ENCODE peak calls at places on chromosomes 7 and 10, in four cellular contexts. D, L, S and Z are unnamed samples.

GRCh38 chr10:86400705-86401587 is 34.4 kb upstream of the GRID1 start:
- DNase-seq in D (peak; percentile 79), L (no peak), S (peak; percentile 44), Z (no peak)

GRCh38 chr7:151115121-151115835 is 29.0 kb downstream of the AGAP3 start:
- DNase-seq in D (peak; percentile 27), L (peak; percentile 80), S (no peak), Z (no peak)

GRCh38 chr10:50392966-50393718 is 141.8 kb upstream of the ASAH2 start:
- DNase-seq in D (peak; percentile 77), L (no peak), S (no peak), Z (no peak)

GRCh38 chr7:129278688-129279087 is 53.9 kb downstream of the AHCYL2 start:
- DNase-seq in D (no peak), L (no peak), S (no peak), Z (no peak)

GRCh38 chr7:131108212-131108980 is 219.3 kb upstream of the MKLN1 start:
- DNase-seq in D (peak; percentile 55), L (no peak), S (no peak), Z (no peak)

GRCh38 chr10:30034433-30035137 is 24.8 kb downstream of the JCAD start:
- DNase-seq in D (no peak), L (no peak), S (no peak), Z (no peak)

GRCh38 chr10:7544203-7544602 is 122.6 kb downstream of the ITIH5 start:
- DNase-seq in D (no peak), L (no peak), S (no peak), Z (no peak)

GRCh38 chr7:98066934-98067507 is 39.6 kb upstream of the LMTK2 start:
- DNase-seq in D (no peak), L (no peak), S (no peak), Z (no peak)

GRCh38 chr10:60757422-60757895 is 20.8 kb upstream of the CDK1 start:
- DNase-seq in D (no peak), L (no peak), S (no peak), Z (no peak)

GRCh38 chr10:48655426-48656240 is 29.0 kb upstream of the WDFY4 start:
- DNase-seq in D (peak; percentile 59), L (no peak), S (peak; percentile 80), Z (no peak)